ENCODE peak calls at places on chromosomes 1 and 21, in seven cellular contexts. P is left cardiac atrium; Z is A549; W is GF-D8; B is GM04503; U is activated T-helper 2 cell treated with anti-CD3 and anti-CD28 coated beads, Interferon-gamma antibody, Interleukin-2, Interleukin-4, amounts not matched to agents 10 μg/mL and 5 μg/mL and 100 μg/mL, durations not matched to agents 14 hours and 24 hours and 36 hours; F is stimulated activated CD4-positive, alpha-beta T cell treated with anti-CD3 and anti-CD28 coated beads, TNF-alpha, amount 100 ng/mL, for 48 hours. C is an unnamed sample.

GRCh38 chr1:204286841-204287387 is 72.8 kb downstream of the PLEKHA6 start:
- DNase-seq in P (no peak), Z (peak; percentile 30), W (peak; percentile 58), B (no peak), U (peak; percentile 13), F (peak; percentile 11), C (peak; percentile 10)

GRCh38 chr1:14815175-14815882 is 216.8 kb downstream of the KAZN start:
- DNase-seq in P (peak; percentile 29), Z (no peak), W (no peak), B (no peak), U (no peak), F (no peak), C (no peak)

GRCh38 chr21:30232011-30232410 is 16.1 kb upstream of the CLDN8 start:
- DNase-seq in P (no peak), Z (no peak), W (no peak), B (no peak), U (no peak), F (no peak), C (no peak)

GRCh38 chr1:6028042-6028895 is 17.4 kb upstream of the KCNAB2 start:
- DNase-seq in P (no peak), Z (no peak), W (peak; percentile 93), B (no peak), U (peak; percentile 65), F (peak; percentile 43), C (peak; percentile 74)

GRCh38 chr1:20255666-20256065 is 35.0 kb upstream of the VWA5B1 start:
- DNase-seq in P (no peak), Z (peak; percentile 60), W (no peak), B (no peak), U (no peak), F (no peak), C (no peak)

GRCh38 chr1:210944255-210944654 is 189.7 kb downstream of the KCNH1 start:
- DNase-seq in P (no peak), Z (no peak), W (no peak), B (no peak), U (no peak), F (no peak), C (no peak)

GRCh38 chr1:186330758-186331157 is 44.3 kb downstream of the TPR start:
- DNase-seq in P (no peak), Z (peak; percentile 6), W (no peak), B (no peak), U (no peak), F (no peak), C (no peak)

GRCh38 chr1:154747841-154748766 is 122.0 kb downstream of the KCNN3 start:
- DNase-seq in P (no peak), Z (no peak), W (peak; percentile 53), B (no peak), U (peak; percentile 58), F (no peak), C (peak; percentile 68)

GRCh38 chr1:25477448-25478034 is 46.8 kb downstream of the MACO1 start:
- DNase-seq in P (no peak), Z (no peak), W (no peak), B (no peak), U (no peak), F (no peak), C (no peak)

GRCh38 chr1:8424539-8425116 is 106.7 kb downstream of the SLC45A1 start:
- DNase-seq in P (peak; percentile 52), Z (peak; percentile 14), W (peak; percentile 55), B (no peak), U (peak; percentile 26), F (peak; percentile 26), C (no peak)

GRCh38 chr1:7265771-7266371 is 480.6 kb downstream of the CAMTA1 start:
- DNase-seq in P (no peak), Z (peak; percentile 96), W (no peak), B (peak; percentile 45), U (no peak), F (no peak), C (no peak)

GRCh38 chr1:35390600-35391494 is 122.3 kb downstream of the ZMYM4 start:
- DNase-seq in P (no peak), Z (no peak), W (no peak), B (no peak), U (no peak), F (no peak), C (no peak)

GRCh38 chr1:152510503-152510902 is at the start of gene LCE5A:
- DNase-seq in P (no peak), Z (no peak), W (no peak), B (no peak), U (no peak), F (no peak), C (no peak)

GRCh38 chr1:53557830-53558784 is 98.9 kb downstream of the DMRTB1 start:
- DNase-seq in P (no peak), Z (no peak), W (no peak), B (no peak), U (no peak), F (no peak), C (no peak)

GRCh38 chr21:15564907-15565306 is 164.9 kb upstream of the USP25 start:
- DNase-seq in P (no peak), Z (no peak), W (no peak), B (no peak), U (no peak), F (no peak), C (no peak)

GRCh38 chr1:169527461-169528213 is 41.9 kb upstream of the SLC19A2 start:
- DNase-seq in P (no peak), Z (no peak), W (no peak), B (no peak), U (no peak), F (no peak), C (no peak)

GRCh38 chr21:45386728-45387371 is 18.1 kb upstream of the COL18A1 start:
- DNase-seq in P (peak; percentile 63), Z (peak; percentile 45), W (no peak), B (peak; percentile 78), U (no peak), F (no peak), C (no peak)

GRCh38 chr1:15730423-15730822 is 5.6 kb upstream of the SLC25A34 start:
- DNase-seq in P (no peak), Z (no peak), W (no peak), B (no peak), U (no peak), F (no peak), C (no peak)

GRCh38 chr1:53552981-53553733 is 94.0 kb downstream of the DMRTB1 start:
- DNase-seq in P (peak; percentile 5), Z (no peak), W (no peak), B (no peak), U (no peak), F (no peak), C (no peak)

GRCh38 chr21:37060296-37060695 is 12.6 kb downstream of the PIGP start:
- DNase-seq in P (peak; percentile 40), Z (peak; percentile 86), W (no peak), B (peak; percentile 87), U (no peak), F (no peak), C (peak; percentile 14)

GRCh38 chr1:196651637-196652215 is at the start of gene CFH:
- DNase-seq in P (no peak), Z (peak; percentile 23), W (peak; percentile 70), B (peak; percentile 50), U (no peak), F (no peak), C (no peak)

GRCh38 chr1:201530741-201531521 is 8.0 kb upstream of the NAV1 start:
- DNase-seq in P (peak; percentile 91), Z (peak; percentile 75), W (peak; percentile 52), B (no peak), U (no peak), F (peak; percentile 27), C (peak; percentile 33)

GRCh38 chr1:63885899-63886298 is 112.1 kb downstream of the ROR1 start:
- DNase-seq in P (no peak), Z (no peak), W (no peak), B (no peak), U (no peak), F (no peak), C (no peak)

GRCh38 chr1:14732726-14733052 is 134.2 kb downstream of the KAZN start:
- DNase-seq in P (no peak), Z (no peak), W (no peak), B (no peak), U (no peak), F (no peak), C (no peak)

GRCh38 chr1:160646711-160647328 is at the start of gene SLAMF1:
- DNase-seq in P (no peak), Z (no peak), W (peak; percentile 17), B (no peak), U (no peak), F (no peak), C (peak; percentile 55)

GRCh38 chr1:226800763-226801380 is 61.8 kb upstream of the ITPKB start:
- DNase-seq in P (no peak), Z (no peak), W (no peak), B (no peak), U (no peak), F (no peak), C (no peak)

GRCh38 chr1:89542345-89542744 is 17.7 kb downstream of the LRRC8B start:
- DNase-seq in P (no peak), Z (no peak), W (no peak), B (no peak), U (no peak), F (no peak), C (no peak)

GRCh38 chr1:36089393-36090121 is 865 bp downstream of the ADPRS start:
- DNase-seq in P (no peak), Z (no peak), W (no peak), B (no peak), U (no peak), F (no peak), C (no peak)

GRCh38 chr1:44031051-44031899 is at the start of gene SLC6A9:
- DNase-seq in P (peak; percentile 67), Z (peak; percentile 47), W (no peak), B (no peak), U (peak; percentile 34), F (peak; percentile 32), C (peak; percentile 29)

GRCh38 chr1:59779949-59780348 is 34.8 kb upstream of the HOOK1 start:
- DNase-seq in P (no peak), Z (peak; percentile 7), W (no peak), B (no peak), U (no peak), F (no peak), C (no peak)

C was measured in T-helper 2 cell treated with Interferon-gamma antibody and Interleukin-4, amounts not matched to agents 5 μg/mL and 100 μg/mL, for 36 hours.